ENCODE peak calls at places on chromosome 6, in six cellular contexts. One of them, this sample, is unnamed.

GRCh38 chr6:69293471-69293870 is 503.3 kb downstream of the LMBRD1 start:
- ATAC-seq in upper lobe of left lung: no peak
- ATAC-seq in GM12878: no peak
- ATAC-seq in K562: no peak
- ATAC-seq in HCT116: no peak
- ATAC-seq in HepG2: no peak
- ATAC-seq in this sample: no peak

GRCh38 chr6:117138920-117139319 is 126.4 kb upstream of the VGLL2 start:
- ATAC-seq in upper lobe of left lung: no peak
- ATAC-seq in GM12878: no peak
- ATAC-seq in K562: no peak
- ATAC-seq in HCT116: no peak
- ATAC-seq in HepG2: no peak
- ATAC-seq in this sample: no peak

GRCh38 chr6:135147637-135148592 is 33.2 kb upstream of the MYB start:
- ATAC-seq in upper lobe of left lung: no peak
- ATAC-seq in GM12878: no peak
- ATAC-seq in K562: peak; percentile 75
- ATAC-seq in HCT116: no peak
- ATAC-seq in HepG2: no peak
- ATAC-seq in this sample: no peak

GRCh38 chr6:169967687-169968086 is 216.3 kb downstream of the ERMARD start:
- ATAC-seq in upper lobe of left lung: no peak
- ATAC-seq in GM12878: no peak
- ATAC-seq in K562: no peak
- ATAC-seq in HCT116: no peak
- ATAC-seq in HepG2: no peak
- ATAC-seq in this sample: no peak

GRCh38 chr6:155252581-155252980 is 11.2 kb upstream of the CLDN20 start:
- ATAC-seq in upper lobe of left lung: no peak
- ATAC-seq in GM12878: no peak
- ATAC-seq in K562: no peak
- ATAC-seq in HCT116: no peak
- ATAC-seq in HepG2: no peak
- ATAC-seq in this sample: no peak

GRCh38 chr6:128827675-128828464 is 55.1 kb upstream of the LAMA2 start:
- ATAC-seq in upper lobe of left lung: peak; percentile 77
- ATAC-seq in GM12878: no peak
- ATAC-seq in K562: no peak
- ATAC-seq in HCT116: no peak
- ATAC-seq in HepG2: no peak
- ATAC-seq in this sample: no peak

GRCh38 chr6:5730586-5731263 is 276.0 kb downstream of the NRN1 start:
- ATAC-seq in upper lobe of left lung: peak; percentile 59
- ATAC-seq in GM12878: no peak
- ATAC-seq in K562: peak; percentile 45
- ATAC-seq in HCT116: no peak
- ATAC-seq in HepG2: no peak
- ATAC-seq in this sample: peak; percentile 72

GRCh38 chr6:38067263-38067980 is 247.9 kb downstream of the ZFAND3 start:
- ATAC-seq in upper lobe of left lung: no peak
- ATAC-seq in GM12878: no peak
- ATAC-seq in K562: no peak
- ATAC-seq in HCT116: no peak
- ATAC-seq in HepG2: no peak
- ATAC-seq in this sample: no peak

GRCh38 chr6:53822355-53823115 is 27.7 kb downstream of the LRRC1 start:
- ATAC-seq in upper lobe of left lung: no peak
- ATAC-seq in GM12878: no peak
- ATAC-seq in K562: no peak
- ATAC-seq in HCT116: no peak
- ATAC-seq in HepG2: no peak
- ATAC-seq in this sample: no peak

GRCh38 chr6:53458097-53458866 is 86.6 kb downstream of the GCLC start:
- ATAC-seq in upper lobe of left lung: no peak
- ATAC-seq in GM12878: peak; percentile 56
- ATAC-seq in K562: no peak
- ATAC-seq in HCT116: no peak
- ATAC-seq in HepG2: no peak
- ATAC-seq in this sample: no peak

GRCh38 chr6:167479967-167480653 is 155.2 kb downstream of the TTLL2 start:
- ATAC-seq in upper lobe of left lung: peak; percentile 73
- ATAC-seq in GM12878: no peak
- ATAC-seq in K562: no peak
- ATAC-seq in HCT116: no peak
- ATAC-seq in HepG2: peak; percentile 40
- ATAC-seq in this sample: peak; percentile 41

GRCh38 chr6:45964300-45964699 is 51.4 kb downstream of the CLIC5 start:
- ATAC-seq in upper lobe of left lung: no peak
- ATAC-seq in GM12878: no peak
- ATAC-seq in K562: no peak
- ATAC-seq in HCT116: no peak
- ATAC-seq in HepG2: no peak
- ATAC-seq in this sample: no peak

GRCh38 chr6:131682427-131682826 is 18.8 kb downstream of the OR2A4 start:
- ATAC-seq in upper lobe of left lung: no peak
- ATAC-seq in GM12878: no peak
- ATAC-seq in K562: no peak
- ATAC-seq in HCT116: no peak
- ATAC-seq in HepG2: no peak
- ATAC-seq in this sample: no peak

GRCh38 chr6:42441661-42442081 is 10.1 kb downstream of the TRERF1 start:
- ATAC-seq in upper lobe of left lung: no peak
- ATAC-seq in GM12878: no peak
- ATAC-seq in K562: no peak
- ATAC-seq in HCT116: no peak
- ATAC-seq in HepG2: no peak
- ATAC-seq in this sample: peak; percentile 11

GRCh38 chr6:44446626-44447297 is 59.3 kb downstream of the CDC5L start:
- ATAC-seq in upper lobe of left lung: no peak
- ATAC-seq in GM12878: no peak
- ATAC-seq in K562: no peak
- ATAC-seq in HCT116: no peak
- ATAC-seq in HepG2: peak; percentile 57
- ATAC-seq in this sample: no peak

GRCh38 chr6:16209539-16209938 is 28.8 kb upstream of the GMPR start:
- ATAC-seq in upper lobe of left lung: no peak
- ATAC-seq in GM12878: no peak
- ATAC-seq in K562: no peak
- ATAC-seq in HCT116: no peak
- ATAC-seq in HepG2: no peak
- ATAC-seq in this sample: no peak

GRCh38 chr6:14924126-14925024 is 321.5 kb upstream of the JARID2 start:
- ATAC-seq in upper lobe of left lung: no peak
- ATAC-seq in GM12878: no peak
- ATAC-seq in K562: peak; percentile 19
- ATAC-seq in HCT116: no peak
- ATAC-seq in HepG2: no peak
- ATAC-seq in this sample: no peak

GRCh38 chr6:88145298-88145963 is 20.7 kb downstream of the CNR1 start:
- ATAC-seq in upper lobe of left lung: no peak
- ATAC-seq in GM12878: peak; percentile 3
- ATAC-seq in K562: no peak
- ATAC-seq in HCT116: no peak
- ATAC-seq in HepG2: no peak
- ATAC-seq in this sample: no peak

GRCh38 chr6:105798057-105798456 is 288.1 kb upstream of the PRDM1 start:
- ATAC-seq in upper lobe of left lung: peak; percentile 84
- ATAC-seq in GM12878: no peak
- ATAC-seq in K562: no peak
- ATAC-seq in HCT116: no peak
- ATAC-seq in HepG2: no peak
- ATAC-seq in this sample: peak; percentile 81

GRCh38 chr6:33343953-33344611 is 26.5 kb upstream of the ZBTB22 start:
- ATAC-seq in upper lobe of left lung: peak; percentile 38
- ATAC-seq in GM12878: peak; percentile 75
- ATAC-seq in K562: peak; percentile 29
- ATAC-seq in HCT116: no peak
- ATAC-seq in HepG2: no peak
- ATAC-seq in this sample: no peak

GRCh38 chr6:148495029-148495428 is 152.4 kb downstream of the SASH1 start:
- ATAC-seq in upper lobe of left lung: peak; percentile 38
- ATAC-seq in GM12878: peak; percentile 59
- ATAC-seq in K562: no peak
- ATAC-seq in HCT116: no peak
- ATAC-seq in HepG2: no peak
- ATAC-seq in this sample: no peak

GRCh38 chr6:14635195-14635594 is 517.6 kb downstream of the CD83 start:
- ATAC-seq in upper lobe of left lung: no peak
- ATAC-seq in GM12878: peak; percentile 53
- ATAC-seq in K562: no peak
- ATAC-seq in HCT116: no peak
- ATAC-seq in HepG2: no peak
- ATAC-seq in this sample: no peak

GRCh38 chr6:11424395-11425050 is 113.0 kb upstream of the TMEM170B start:
- ATAC-seq in upper lobe of left lung: no peak
- ATAC-seq in GM12878: no peak
- ATAC-seq in K562: no peak
- ATAC-seq in HCT116: no peak
- ATAC-seq in HepG2: no peak
- ATAC-seq in this sample: no peak

GRCh38 chr6:11427091-11427739 is 110.3 kb upstream of the TMEM170B start:
- ATAC-seq in upper lobe of left lung: no peak
- ATAC-seq in GM12878: no peak
- ATAC-seq in K562: no peak
- ATAC-seq in HCT116: no peak
- ATAC-seq in HepG2: no peak
- ATAC-seq in this sample: no peak

GRCh38 chr6:11425431-11425871 is 112.1 kb upstream of the TMEM170B start:
- ATAC-seq in upper lobe of left lung: no peak
- ATAC-seq in GM12878: no peak
- ATAC-seq in K562: no peak
- ATAC-seq in HCT116: no peak
- ATAC-seq in HepG2: peak; percentile 88
- ATAC-seq in this sample: no peak

GRCh38 chr6:11426571-11426970 is 111.0 kb upstream of the TMEM170B start:
- ATAC-seq in upper lobe of left lung: peak; percentile 33
- ATAC-seq in GM12878: no peak
- ATAC-seq in K562: no peak
- ATAC-seq in HCT116: no peak
- ATAC-seq in HepG2: no peak
- ATAC-seq in this sample: peak; percentile 52

DNA sequence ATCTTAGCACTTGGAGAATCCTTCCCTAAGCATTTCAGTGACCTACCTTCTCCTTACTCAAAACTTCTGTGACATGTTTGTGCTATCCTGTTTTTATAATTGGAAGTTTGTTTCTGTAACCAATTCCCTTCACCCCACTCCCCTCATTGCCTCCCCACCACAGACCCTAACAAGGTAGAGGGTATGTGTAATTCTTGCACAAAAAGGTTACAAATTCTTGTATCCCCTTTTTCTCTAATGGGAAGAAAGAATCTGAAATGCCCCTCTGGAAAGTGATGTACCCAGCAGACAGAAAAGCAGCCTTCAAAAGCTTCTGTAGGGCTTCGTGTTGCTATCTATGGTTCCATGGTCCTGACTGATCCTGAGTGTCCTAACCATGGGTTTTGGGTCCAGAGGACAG is 111.7 kb upstream of the TMEM170B start:
- ATAC-seq in upper lobe of left lung: no peak
- ATAC-seq in GM12878: no peak
- ATAC-seq in K562: no peak
- ATAC-seq in HCT116: no peak
- ATAC-seq in HepG2: peak; percentile 36
- ATAC-seq in this sample: no peak
- H3K27ac ChIP-seq in upper lobe of left lung: no peak overlapping the region
- H3K27ac ChIP-seq in GM12878: no peak overlapping the region
- H3K27ac ChIP-seq in K562: no peak overlapping the region
- H3K27ac ChIP-seq in HCT116: no peak overlapping the region
- H3K27ac ChIP-seq in HepG2: peak overlapping the region; percentile 75
- H3K27ac ChIP-seq in this sample: no peak overlapping the region

GRCh38 chr6:3036861-3037469 is 31.3 kb upstream of the RIPK1 start:
- ATAC-seq in upper lobe of left lung: peak; percentile 16
- ATAC-seq in GM12878: no peak
- ATAC-seq in K562: no peak
- ATAC-seq in HCT116: no peak
- ATAC-seq in HepG2: peak; percentile 78
- ATAC-seq in this sample: no peak

GRCh38 chr6:3037578-3038365 is 30.5 kb upstream of the RIPK1 start:
- ATAC-seq in upper lobe of left lung: peak; percentile 41
- ATAC-seq in GM12878: no peak
- ATAC-seq in K562: peak; percentile 29
- ATAC-seq in HCT116: no peak
- ATAC-seq in HepG2: no peak
- ATAC-seq in this sample: no peak

GRCh38 chr6:3041606-3042005 is 26.7 kb upstream of the RIPK1 start:
- ATAC-seq in upper lobe of left lung: no peak
- ATAC-seq in GM12878: no peak
- ATAC-seq in K562: peak; percentile 24
- ATAC-seq in HCT116: no peak
- ATAC-seq in HepG2: peak; percentile 27
- ATAC-seq in this sample: no peak

GRCh38 chr6:3039384-3039783 is 28.9 kb upstream of the RIPK1 start:
- ATAC-seq in upper lobe of left lung: no peak
- ATAC-seq in GM12878: no peak
- ATAC-seq in K562: no peak
- ATAC-seq in HCT116: no peak
- ATAC-seq in HepG2: no peak
- ATAC-seq in this sample: no peak

GRCh38 chr6:3041147-3041546 is 27.1 kb upstream of the RIPK1 start:
- ATAC-seq in upper lobe of left lung: no peak
- ATAC-seq in GM12878: no peak
- ATAC-seq in K562: no peak
- ATAC-seq in HCT116: no peak
- ATAC-seq in HepG2: no peak
- ATAC-seq in this sample: no peak
- H3K4me3 ChIP-seq in upper lobe of left lung: no peak overlapping the region
- H3K4me3 ChIP-seq in GM12878: no peak overlapping the region
- H3K4me3 ChIP-seq in K562: no peak overlapping the region
- H3K4me3 ChIP-seq in HCT116: no peak overlapping the region
- H3K4me3 ChIP-seq in HepG2: no peak overlapping the region
- H3K4me3 ChIP-seq in this sample: no peak overlapping the region

DNA sequence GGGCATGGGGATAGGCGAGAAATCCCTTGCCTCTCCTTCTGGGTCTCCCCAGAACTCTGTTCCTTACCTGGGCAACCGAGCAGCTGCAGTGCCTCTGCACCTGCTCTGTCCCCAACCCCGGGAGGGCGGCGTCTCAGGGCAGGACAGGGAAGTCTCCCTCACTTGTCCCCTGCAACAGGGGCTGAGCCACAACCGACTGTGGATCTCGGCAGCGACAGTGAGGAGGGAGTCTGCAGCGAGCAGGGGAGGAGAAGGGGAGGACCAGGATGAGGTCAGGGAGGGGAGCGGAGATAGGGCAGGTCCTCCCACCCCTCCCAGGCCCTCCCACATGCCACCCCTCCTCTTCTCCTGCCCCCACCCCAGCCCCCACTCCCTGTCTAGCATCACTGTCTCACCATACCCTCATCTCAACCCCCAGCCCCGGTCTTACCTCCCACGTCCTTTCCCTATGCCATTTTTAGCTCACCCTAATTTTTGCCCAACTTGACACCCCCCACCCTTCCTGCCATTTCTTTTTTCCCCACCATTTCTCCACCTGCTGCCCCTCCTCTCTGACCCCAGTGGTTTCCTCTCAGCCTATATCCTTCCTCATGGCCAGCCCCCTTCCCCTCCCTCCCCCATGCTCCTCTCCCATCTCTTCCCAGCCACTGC is at the start of gene TNXB:
- ATAC-seq in upper lobe of left lung: peak; percentile 54
- ATAC-seq in GM12878: no peak
- ATAC-seq in K562: peak; percentile 64
- ATAC-seq in HCT116: peak; percentile 5
- ATAC-seq in HepG2: peak; percentile 5
- ATAC-seq in this sample: peak; percentile 9
- TF ChIP-seq POLR2AphosphoS5 in upper lobe of left lung: peak; percentile 74
- TF ChIP-seq POLR2AphosphoS5 in GM12878: no peak
- TF ChIP-seq POLR2AphosphoS5 in K562: no peak
- TF ChIP-seq POLR2AphosphoS5 in HCT116: peak; percentile 13
- TF ChIP-seq POLR2AphosphoS5 in HepG2: no peak
- TF ChIP-seq POLR2AphosphoS5 in this sample: peak; percentile 51

GRCh38 chr6:31037692-31038091 is 27.4 kb downstream of the MUC22 start:
- ATAC-seq in upper lobe of left lung: no peak
- ATAC-seq in GM12878: no peak
- ATAC-seq in K562: no peak
- ATAC-seq in HCT116: no peak
- ATAC-seq in HepG2: no peak
- ATAC-seq in this sample: no peak
- H3K27ac ChIP-seq in upper lobe of left lung: no peak overlapping the region
- H3K27ac ChIP-seq in GM12878: no peak overlapping the region
- H3K27ac ChIP-seq in K562: no peak overlapping the region
- H3K27ac ChIP-seq in HCT116: no peak overlapping the region
- H3K27ac ChIP-seq in HepG2: no peak overlapping the region
- H3K27ac ChIP-seq in this sample: no peak overlapping the region